ENCODE peak calls at places on chromosomes 6 and 20, in four cellular contexts. One of them, this sample, is unnamed.

GRCh38 chr20:34024733-34025351 is 31.1 kb downstream of the RALY start:
- DNase-seq in K562: no peak
- DNase-seq in WTC11: no peak
- DNase-seq in HepG2: peak; percentile 50
- DNase-seq in this sample: no peak

GRCh38 chr6:37696220-37696840 is 1.4 kb downstream of the MDGA1 start:
- DNase-seq in HepG2: no peak
- DNase-seq in K562: no peak
- DNase-seq in WTC11: peak; percentile 45
- DNase-seq in this sample: no peak

GRCh38 chr6:33571637-33572316 is 8.3 kb downstream of the BAK1 start:
- DNase-seq in WTC11: no peak
- DNase-seq in HepG2: no peak
- DNase-seq in K562: no peak
- DNase-seq in this sample: no peak

GRCh38 chr6:85004283-85005010 is 240.0 kb upstream of the TBX18 start:
- DNase-seq in WTC11: no peak
- DNase-seq in K562: no peak
- DNase-seq in HepG2: no peak
- DNase-seq in this sample: no peak

GRCh38 chr6:144314003-144314485 is 28.9 kb downstream of the UTRN start:
- DNase-seq in K562: no peak
- DNase-seq in WTC11: no peak
- DNase-seq in HepG2: no peak
- DNase-seq in this sample: no peak

GRCh38 chr6:7283676-7284075 is 29.3 kb downstream of the SSR1 start:
- DNase-seq in K562: no peak
- DNase-seq in WTC11: no peak
- DNase-seq in HepG2: no peak
- DNase-seq in this sample: no peak

GRCh38 chr6:45423901-45424627 is 46.3 kb upstream of the SUPT3H start:
- DNase-seq in WTC11: peak; percentile 48
- DNase-seq in HepG2: no peak
- DNase-seq in K562: no peak
- DNase-seq in this sample: no peak

GRCh38 chr20:651713-652610 is 1.0 kb downstream of the SRXN1 start:
- DNase-seq in HepG2: no peak
- DNase-seq in K562: peak; percentile 28
- DNase-seq in WTC11: no peak
- DNase-seq in this sample: peak; percentile 61

GRCh38 chr6:39558079-39558478 is 167.1 kb downstream of the KIF6 start:
- DNase-seq in WTC11: no peak
- DNase-seq in HepG2: no peak
- DNase-seq in K562: no peak
- DNase-seq in this sample: no peak

GRCh38 chr6:112941613-112942012 is 594.5 kb downstream of the RFPL4B start:
- DNase-seq in HepG2: no peak
- DNase-seq in K562: no peak
- DNase-seq in WTC11: no peak
- DNase-seq in this sample: no peak

GRCh38 chr6:17268114-17268513 is 13.0 kb upstream of the RBM24 start:
- DNase-seq in K562: no peak
- DNase-seq in WTC11: no peak
- DNase-seq in HepG2: no peak
- DNase-seq in this sample: no peak

GRCh38 chr6:159169557-159170332 is 545 bp downstream of the FNDC1 start:
- DNase-seq in K562: no peak
- DNase-seq in HepG2: no peak
- DNase-seq in WTC11: peak; percentile 64
- DNase-seq in this sample: peak; percentile 23

GRCh38 chr6:36469148-36469661 is 26.4 kb downstream of the KCTD20 start:
- DNase-seq in K562: no peak
- DNase-seq in WTC11: no peak
- DNase-seq in HepG2: no peak
- DNase-seq in this sample: no peak

GRCh38 chr6:109506841-109507240 is 23.8 kb upstream of the ZBTB24 start:
- DNase-seq in K562: no peak
- DNase-seq in WTC11: no peak
- DNase-seq in HepG2: no peak
- DNase-seq in this sample: no peak

GRCh38 chr6:63395388-63395787 is 75.6 kb upstream of the LGSN start:
- DNase-seq in HepG2: no peak
- DNase-seq in WTC11: no peak
- DNase-seq in K562: no peak
- DNase-seq in this sample: no peak

GRCh38 chr20:32792316-32792715 is 27.4 kb upstream of the MAPRE1 start:
- DNase-seq in HepG2: peak; percentile 75
- DNase-seq in WTC11: no peak
- DNase-seq in K562: peak; percentile 35
- DNase-seq in this sample: no peak

GRCh38 chr6:132300323-132300949 is 100.8 kb downstream of the MOXD1 start:
- DNase-seq in K562: peak; percentile 23
- DNase-seq in WTC11: peak; percentile 41
- DNase-seq in HepG2: peak; percentile 37
- DNase-seq in this sample: peak; percentile 16

GRCh38 chr20:21701171-21701876 is 4.1 kb upstream of the PAX1 start:
- DNase-seq in HepG2: no peak
- DNase-seq in WTC11: peak; percentile 75
- DNase-seq in K562: no peak
- DNase-seq in this sample: no peak
- TF ChIP-seq NR3C1 in HepG2: no peak
- TF ChIP-seq NR3C1 in WTC11: no peak
- TF ChIP-seq NR3C1 in K562: no peak
- TF ChIP-seq NR3C1 in this sample: no peak

DNA sequence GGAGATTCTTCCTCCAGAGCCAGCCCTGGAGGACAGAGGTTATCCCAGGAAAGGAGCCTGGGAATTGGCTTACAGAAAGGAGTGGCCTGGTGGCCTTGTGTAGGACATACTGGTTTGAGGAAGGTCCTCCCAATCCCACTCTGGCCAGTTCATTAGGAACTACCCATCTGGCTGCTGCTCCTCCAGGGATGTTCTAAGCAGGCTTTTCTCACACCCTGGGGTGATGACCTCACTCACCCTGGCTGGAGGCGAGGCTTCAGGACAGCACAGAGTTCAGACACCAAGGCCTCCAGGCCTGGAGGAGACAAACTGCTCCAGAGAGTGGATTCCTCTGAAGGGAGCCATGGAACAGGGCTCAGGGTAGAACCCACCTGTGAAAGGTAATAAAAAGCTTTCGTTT is 8.9 kb downstream of the GNMT start:
- DNase-seq in WTC11: no peak
- DNase-seq in HepG2: no peak
- DNase-seq in K562: no peak
- DNase-seq in this sample: no peak
- TF ChIP-seq NR3C1 in WTC11: no peak
- TF ChIP-seq NR3C1 in HepG2: no peak
- TF ChIP-seq NR3C1 in K562: no peak
- TF ChIP-seq NR3C1 in this sample: no peak

GRCh38 chr20:44206132-44206531 is 4.4 kb downstream of the OSER1 start:
- DNase-seq in K562: no peak
- DNase-seq in WTC11: no peak
- DNase-seq in HepG2: peak; percentile 87
- DNase-seq in this sample: no peak

GRCh38 chr20:44207066-44207723 is 3.4 kb downstream of the OSER1 start:
- DNase-seq in K562: no peak
- DNase-seq in WTC11: no peak
- DNase-seq in HepG2: no peak
- DNase-seq in this sample: no peak

GRCh38 chr20:44204832-44205215 is 5.7 kb downstream of the OSER1 start:
- DNase-seq in K562: no peak
- DNase-seq in HepG2: no peak
- DNase-seq in WTC11: no peak
- DNase-seq in this sample: no peak

GRCh38 chr20:44203161-44203560 is 7.4 kb downstream of the OSER1 start:
- DNase-seq in K562: no peak
- DNase-seq in WTC11: no peak
- DNase-seq in HepG2: no peak
- DNase-seq in this sample: no peak

GRCh38 chr20:44204156-44204831 is 6.3 kb downstream of the OSER1 start:
- DNase-seq in WTC11: no peak
- DNase-seq in HepG2: no peak
- DNase-seq in K562: peak; percentile 30
- DNase-seq in this sample: peak; percentile 89
- TF ChIP-seq NR3C1 in WTC11: no peak
- TF ChIP-seq NR3C1 in HepG2: no peak
- TF ChIP-seq NR3C1 in K562: no peak
- TF ChIP-seq NR3C1 in this sample: no peak

GRCh38 chr6:169424821-169425240 is 171.2 kb upstream of the THBS2 start:
- DNase-seq in HepG2: no peak
- DNase-seq in K562: no peak
- DNase-seq in WTC11: no peak
- DNase-seq in this sample: no peak
- TF ChIP-seq NR3C1 in HepG2: no peak
- TF ChIP-seq NR3C1 in K562: no peak
- TF ChIP-seq NR3C1 in WTC11: no peak
- TF ChIP-seq NR3C1 in this sample: no peak

GRCh38 chr6:3850451-3851203 is 1.5 kb downstream of the FAM50B start:
- DNase-seq in K562: no peak
- DNase-seq in HepG2: no peak
- DNase-seq in WTC11: no peak
- DNase-seq in this sample: no peak
- TF ChIP-seq NR3C1 in K562: no peak
- TF ChIP-seq NR3C1 in HepG2: no peak
- TF ChIP-seq NR3C1 in WTC11: no peak
- TF ChIP-seq NR3C1 in this sample: no peak

GRCh38 chr20:62268228-62268900 is 30.0 kb downstream of the OSBPL2 start:
- DNase-seq in HepG2: no peak
- DNase-seq in K562: no peak
- DNase-seq in WTC11: no peak
- DNase-seq in this sample: no peak

GRCh38 chr20:62266851-62267250 is 28.5 kb downstream of the OSBPL2 start:
- DNase-seq in HepG2: no peak
- DNase-seq in K562: no peak
- DNase-seq in WTC11: no peak
- DNase-seq in this sample: no peak

GRCh38 chr20:62265365-62265764 is 27.0 kb downstream of the OSBPL2 start:
- DNase-seq in HepG2: no peak
- DNase-seq in K562: no peak
- DNase-seq in WTC11: no peak
- DNase-seq in this sample: no peak

GRCh38 chr20:62267543-62267942 is 29.2 kb downstream of the OSBPL2 start:
- DNase-seq in WTC11: no peak
- DNase-seq in K562: no peak
- DNase-seq in HepG2: no peak
- DNase-seq in this sample: no peak

DNA sequence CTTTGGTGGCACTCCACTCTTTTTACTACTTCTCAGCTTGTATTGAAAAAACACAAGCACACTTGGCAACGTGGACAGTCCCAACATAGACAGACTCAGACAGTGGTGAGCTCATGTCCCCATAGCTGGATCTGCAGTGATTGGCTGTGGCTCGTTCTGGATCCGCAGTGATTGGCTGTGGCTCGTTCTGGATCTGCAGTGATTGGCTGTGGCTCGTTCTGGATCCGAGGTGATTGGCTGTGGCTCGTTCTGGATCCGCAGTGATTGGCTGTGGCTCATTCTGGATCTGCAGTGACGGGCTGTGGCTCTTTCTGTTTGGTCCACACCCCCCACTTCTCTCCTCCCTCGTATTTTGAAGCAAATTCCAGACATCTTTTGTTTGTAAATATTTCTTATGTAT is 28.0 kb downstream of the OSBPL2 start:
- DNase-seq in K562: peak; percentile 64
- DNase-seq in WTC11: no peak
- DNase-seq in HepG2: peak; percentile 39
- DNase-seq in this sample: peak; percentile 22
- TF ChIP-seq NR3C1 in K562: no peak
- TF ChIP-seq NR3C1 in WTC11: no peak
- TF ChIP-seq NR3C1 in HepG2: no peak
- TF ChIP-seq NR3C1 in this sample: no peak

This sample was measured in A549.